ENCODE peak calls at places on chromosomes 11 and 22, in six cellular contexts. One of them, this sample, is unnamed.

GRCh38 chr22:25420471-25420924 is 144.0 kb upstream of the GRK3 start:
- DNase-seq in T-helper 1 cell: no peak
- DNase-seq in GM20000: no peak
- DNase-seq in pons: no peak
- DNase-seq in NCI-H2029 treated with DMSO at 0.1 percent for 48 hours: no peak
- DNase-seq in neural progenitor cell: no peak
- DNase-seq in this sample: no peak

GRCh38 chr22:21936151-21936778 is 16.4 kb downstream of the PPM1F start:
- DNase-seq in T-helper 1 cell: no peak
- DNase-seq in GM20000: no peak
- DNase-seq in pons: peak
- DNase-seq in NCI-H2029 treated with DMSO at 0.1 percent for 48 hours: no peak
- DNase-seq in neural progenitor cell: no peak
- DNase-seq in this sample: no peak

GRCh38 chr22:36435516-36436415 is 45.7 kb downstream of the TXN2 start:
- DNase-seq in T-helper 1 cell: peak
- DNase-seq in GM20000: peak
- DNase-seq in pons: no peak
- DNase-seq in NCI-H2029 treated with DMSO at 0.1 percent for 48 hours: peak
- DNase-seq in neural progenitor cell: peak
- DNase-seq in this sample: no peak

GRCh38 chr11:100890779-100891178 is 203.7 kb downstream of the ARHGAP42 start:
- DNase-seq in T-helper 1 cell: no peak
- DNase-seq in GM20000: no peak
- DNase-seq in pons: peak
- DNase-seq in NCI-H2029 treated with DMSO at 0.1 percent for 48 hours: no peak
- DNase-seq in neural progenitor cell: no peak
- DNase-seq in this sample: no peak

GRCh38 chr11:1943977-1944376 is 3.2 kb upstream of the MRPL23 start:
- DNase-seq in T-helper 1 cell: no peak
- DNase-seq in GM20000: no peak
- DNase-seq in pons: no peak
- DNase-seq in NCI-H2029 treated with DMSO at 0.1 percent for 48 hours: peak
- DNase-seq in neural progenitor cell: no peak
- DNase-seq in this sample: peak

GRCh38 chr22:31532060-31532459 is 35.7 kb downstream of the SFI1 start:
- DNase-seq in T-helper 1 cell: no peak
- DNase-seq in GM20000: no peak
- DNase-seq in pons: no peak
- DNase-seq in NCI-H2029 treated with DMSO at 0.1 percent for 48 hours: no peak
- DNase-seq in neural progenitor cell: no peak
- DNase-seq in this sample: no peak

GRCh38 chr11:46916251-46916650 is 2.1 kb downstream of the LRP4 start:
- DNase-seq in T-helper 1 cell: no peak
- DNase-seq in GM20000: no peak
- DNase-seq in pons: no peak
- DNase-seq in NCI-H2029 treated with DMSO at 0.1 percent for 48 hours: no peak
- DNase-seq in neural progenitor cell: no peak
- DNase-seq in this sample: no peak

GRCh38 chr11:73184953-73185671 is 33.0 kb upstream of the P2RY2 start:
- DNase-seq in T-helper 1 cell: peak
- DNase-seq in GM20000: peak
- DNase-seq in pons: peak
- DNase-seq in NCI-H2029 treated with DMSO at 0.1 percent for 48 hours: peak
- DNase-seq in neural progenitor cell: peak
- DNase-seq in this sample: peak

GRCh38 chr11:123247813-123248379 is 52.8 kb upstream of the CLMP start:
- DNase-seq in T-helper 1 cell: no peak
- DNase-seq in GM20000: no peak
- DNase-seq in pons: no peak
- DNase-seq in NCI-H2029 treated with DMSO at 0.1 percent for 48 hours: no peak
- DNase-seq in neural progenitor cell: no peak
- DNase-seq in this sample: no peak

This sample was measured in G401.